ENCODE peak calls at places on chromosomes 1 and 21, in four cellular contexts. One of them, this sample, is unnamed.

GRCh38 chr1:107963601-107964396 is 1.2 kb downstream of the VAV3 start:
- DNase-seq in spleen: peak; percentile 89
- DNase-seq in astrocyte: no peak
- DNase-seq in ovary: no peak
- DNase-seq in this sample: no peak

GRCh38 chr21:43590220-43590619 is 69.1 kb downstream of the HSF2BP start:
- DNase-seq in spleen: no peak
- DNase-seq in astrocyte: peak; percentile 77
- DNase-seq in ovary: no peak
- DNase-seq in this sample: no peak

GRCh38 chr1:183279835-183280234 is 93.8 kb downstream of the LAMC2 start:
- DNase-seq in spleen: peak; percentile 90
- DNase-seq in astrocyte: peak; percentile 78
- DNase-seq in ovary: no peak
- DNase-seq in this sample: no peak

GRCh38 chr21:38042246-38042645 is 126.0 kb upstream of the KCNJ6 start:
- DNase-seq in spleen: no peak
- DNase-seq in astrocyte: no peak
- DNase-seq in ovary: no peak
- DNase-seq in this sample: no peak

GRCh38 chr1:169601096-169601881 is 15.0 kb upstream of the F5 start:
- DNase-seq in spleen: no peak
- DNase-seq in astrocyte: peak; percentile 10
- DNase-seq in ovary: no peak
- DNase-seq in this sample: no peak

GRCh38 chr1:6634278-6635052 is 9.8 kb downstream of the THAP3 start:
- DNase-seq in spleen: peak; percentile 82
- DNase-seq in astrocyte: no peak
- DNase-seq in ovary: peak; percentile 53
- DNase-seq in this sample: no peak

GRCh38 chr21:33644383-33645074 is 2.2 kb downstream of the ITSN1 start:
- DNase-seq in spleen: no peak
- DNase-seq in astrocyte: peak; percentile 60
- DNase-seq in ovary: no peak
- DNase-seq in this sample: no peak

GRCh38 chr1:66809736-66810326 is 8.8 kb upstream of the INSL5 start:
- DNase-seq in spleen: no peak
- DNase-seq in astrocyte: peak; percentile 45
- DNase-seq in ovary: no peak
- DNase-seq in this sample: no peak

GRCh38 chr1:44707112-44707881 is 23.7 kb downstream of the RNU5D-1 start:
- DNase-seq in spleen: peak; percentile 28
- DNase-seq in astrocyte: peak; percentile 94
- DNase-seq in ovary: no peak
- DNase-seq in this sample: peak; percentile 71

GRCh38 chr1:155177918-155178281 is 4.3 kb downstream of the TRIM46 start:
- DNase-seq in spleen: peak; percentile 72
- DNase-seq in astrocyte: no peak
- DNase-seq in ovary: peak; percentile 31
- DNase-seq in this sample: no peak

GRCh38 chr1:228786361-228787129 is 51.3 kb downstream of the RHOU start:
- DNase-seq in spleen: no peak
- DNase-seq in astrocyte: no peak
- DNase-seq in ovary: no peak
- DNase-seq in this sample: no peak

GRCh38 chr21:18147678-18148077 is 97.0 kb upstream of the CHODL start:
- DNase-seq in spleen: no peak
- DNase-seq in astrocyte: no peak
- DNase-seq in ovary: no peak
- DNase-seq in this sample: no peak

GRCh38 chr1:174815036-174815435 is 184.7 kb upstream of the CACYBP start:
- DNase-seq in spleen: no peak
- DNase-seq in astrocyte: peak; percentile 75
- DNase-seq in ovary: no peak
- DNase-seq in this sample: no peak

GRCh38 chr1:193584840-193585239 is 398.4 kb upstream of the B3GALT2 start:
- DNase-seq in spleen: no peak
- DNase-seq in astrocyte: no peak
- DNase-seq in ovary: no peak
- DNase-seq in this sample: no peak

GRCh38 chr1:204751883-204752687 is 66.5 kb upstream of the LRRN2 start:
- DNase-seq in spleen: no peak
- DNase-seq in astrocyte: no peak
- DNase-seq in ovary: no peak
- DNase-seq in this sample: no peak

GRCh38 chr21:42523211-42523610 is 9.6 kb downstream of the SLC37A1 start:
- DNase-seq in spleen: no peak
- DNase-seq in astrocyte: no peak
- DNase-seq in ovary: no peak
- DNase-seq in this sample: no peak

GRCh38 chr1:16127676-16128337 is 28.1 kb downstream of the EPHA2 start:
- DNase-seq in spleen: no peak
- DNase-seq in astrocyte: no peak
- DNase-seq in ovary: peak; percentile 25
- DNase-seq in this sample: no peak

GRCh38 chr1:16129921-16130543 is 25.8 kb downstream of the EPHA2 start:
- DNase-seq in spleen: no peak
- DNase-seq in astrocyte: no peak
- DNase-seq in ovary: no peak
- DNase-seq in this sample: no peak

GRCh38 chr1:16126738-16127515 is 28.9 kb downstream of the EPHA2 start:
- DNase-seq in spleen: peak; percentile 33
- DNase-seq in astrocyte: no peak
- DNase-seq in ovary: peak; percentile 10
- DNase-seq in this sample: no peak

GRCh38 chr1:16129316-16129715 is 26.6 kb downstream of the EPHA2 start:
- DNase-seq in spleen: no peak
- DNase-seq in astrocyte: no peak
- DNase-seq in ovary: no peak
- DNase-seq in this sample: no peak

DNA sequence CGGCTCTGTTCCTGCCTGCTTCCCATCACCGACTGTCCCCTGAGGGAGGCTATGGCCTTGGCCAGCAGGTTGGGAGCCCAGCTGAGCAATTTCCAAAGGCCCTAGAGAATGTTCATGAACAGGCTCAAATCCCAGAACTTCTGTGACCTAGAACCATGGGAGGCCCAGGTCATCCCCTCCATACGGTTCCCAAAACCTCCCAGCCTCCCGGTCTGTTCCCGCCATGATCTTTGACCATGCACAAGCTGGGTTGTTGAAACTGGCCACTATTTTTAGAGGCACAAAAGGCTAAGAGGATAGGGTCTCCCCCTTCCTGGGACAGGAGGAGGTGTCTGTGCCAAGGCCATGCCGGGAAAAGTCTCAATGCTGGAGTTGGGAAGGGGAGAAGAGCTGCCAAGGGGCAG is 27.5 kb downstream of the EPHA2 start:
- DNase-seq in spleen: no peak
- DNase-seq in astrocyte: no peak
- DNase-seq in ovary: peak; percentile 36
- DNase-seq in this sample: no peak
- H3K27me3 ChIP-seq in spleen: no peaks in the 10 kb centered on the region
- H3K27me3 ChIP-seq in astrocyte: no peaks in the 10 kb centered on the region
- H3K27me3 ChIP-seq in ovary: no peaks in the 10 kb centered on the region
- H3K27me3 ChIP-seq in this sample: no peaks in the 10 kb centered on the region

GRCh38 chr1:28028873-28029654 is 59.3 kb downstream of the EYA3 start:
- DNase-seq in spleen: no peak
- DNase-seq in astrocyte: peak; percentile 27
- DNase-seq in ovary: no peak
- DNase-seq in this sample: no peak

GRCh38 chr1:28027660-28028059 is 60.8 kb downstream of the EYA3 start:
- DNase-seq in spleen: no peak
- DNase-seq in astrocyte: no peak
- DNase-seq in ovary: no peak
- DNase-seq in this sample: no peak

GRCh38 chr1:28026329-28026728 is 62.1 kb downstream of the EYA3 start:
- DNase-seq in spleen: no peak
- DNase-seq in astrocyte: no peak
- DNase-seq in ovary: no peak
- DNase-seq in this sample: no peak

GRCh38 chr1:28031173-28031572 is 57.2 kb downstream of the EYA3 start:
- DNase-seq in spleen: no peak
- DNase-seq in astrocyte: no peak
- DNase-seq in ovary: no peak
- DNase-seq in this sample: no peak

GRCh38 chr1:28027238-28027637 is 61.2 kb downstream of the EYA3 start:
- DNase-seq in spleen: no peak
- DNase-seq in astrocyte: peak; percentile 22
- DNase-seq in ovary: no peak
- DNase-seq in this sample: no peak
- H3K27ac ChIP-seq in spleen: no peak overlapping the region
- H3K27ac ChIP-seq in astrocyte: no peak overlapping the region
- H3K27ac ChIP-seq in ovary: no peak overlapping the region
- H3K27ac ChIP-seq in this sample: no peak overlapping the region

GRCh38 chr1:3929122-3929521 is 29.1 kb upstream of the C1orf174 start:
- DNase-seq in spleen: no peak
- DNase-seq in astrocyte: no peak
- DNase-seq in ovary: no peak
- DNase-seq in this sample: no peak

GRCh38 chr1:3930696-3931309 is 30.7 kb upstream of the C1orf174 start:
- DNase-seq in spleen: no peak
- DNase-seq in astrocyte: no peak
- DNase-seq in ovary: no peak
- DNase-seq in this sample: no peak

GRCh38 chr1:3932156-3932555 is 32.1 kb upstream of the C1orf174 start:
- DNase-seq in spleen: no peak
- DNase-seq in astrocyte: no peak
- DNase-seq in ovary: no peak
- DNase-seq in this sample: no peak

GRCh38 chr1:3930282-3930681 is 30.2 kb upstream of the C1orf174 start:
- DNase-seq in spleen: no peak
- DNase-seq in astrocyte: no peak
- DNase-seq in ovary: no peak
- DNase-seq in this sample: no peak

GRCh38 chr1:3931310-3931700 is 31.2 kb upstream of the C1orf174 start:
- DNase-seq in spleen: no peak
- DNase-seq in astrocyte: no peak
- DNase-seq in ovary: no peak
- DNase-seq in this sample: no peak
- H3K27me3 ChIP-seq in spleen: no peaks in the 10 kb centered on the region
- H3K27me3 ChIP-seq in astrocyte: no peaks in the 10 kb centered on the region
- H3K27me3 ChIP-seq in ovary: no peaks in the 10 kb centered on the region
- H3K27me3 ChIP-seq in this sample: no peaks in the 10 kb centered on the region

GRCh38 chr1:1827089-1827433 is 48.8 kb upstream of the NADK start:
- DNase-seq in spleen: peak; percentile 17
- DNase-seq in astrocyte: no peak
- DNase-seq in ovary: no peak
- DNase-seq in this sample: no peak
- H3K27ac ChIP-seq in spleen: no peak overlapping the region
- H3K27ac ChIP-seq in astrocyte: peak overlapping the region; percentile 57
- H3K27ac ChIP-seq in ovary: no peak overlapping the region
- H3K27ac ChIP-seq in this sample: peak overlapping the region; percentile 39

DNA sequence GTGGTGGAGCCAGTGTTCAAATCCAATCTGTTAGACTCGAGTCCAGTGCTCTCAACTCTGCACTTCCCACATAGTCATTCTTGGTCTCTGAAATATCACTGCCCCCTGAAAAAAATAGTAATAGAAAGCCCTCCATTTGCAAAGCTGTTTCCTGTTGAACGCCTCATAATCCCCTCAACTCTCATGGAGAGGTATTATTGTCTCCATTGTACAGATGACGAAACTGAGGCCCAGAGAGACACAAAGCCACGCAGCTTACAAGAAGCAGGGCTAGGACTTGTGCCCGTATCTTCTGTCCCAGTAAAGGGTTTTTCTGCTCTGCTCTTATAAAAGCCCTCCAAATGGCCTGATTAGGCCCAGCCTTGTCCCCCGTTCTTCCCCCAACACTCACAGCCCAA is 6.2 kb upstream of the ARHGEF19 start:
- DNase-seq in spleen: no peak
- DNase-seq in astrocyte: no peak
- DNase-seq in ovary: no peak
- DNase-seq in this sample: no peak
- H3K27me3 ChIP-seq in spleen: no peaks in the 10 kb centered on the region
- H3K27me3 ChIP-seq in astrocyte: no peaks in the 10 kb centered on the region
- H3K27me3 ChIP-seq in ovary: no peaks in the 10 kb centered on the region
- H3K27me3 ChIP-seq in this sample: peaks cover 5% of the 10 kb centered on the region

GRCh38 chr21:32360401-32360981 is 32.3 kb downstream of the URB1 start:
- DNase-seq in spleen: no peak
- DNase-seq in astrocyte: no peak
- DNase-seq in ovary: no peak
- DNase-seq in this sample: no peak
- H3K27ac ChIP-seq in spleen: no peak overlapping the region
- H3K27ac ChIP-seq in astrocyte: no peak overlapping the region
- H3K27ac ChIP-seq in ovary: no peak overlapping the region
- H3K27ac ChIP-seq in this sample: no peak overlapping the region

DNA sequence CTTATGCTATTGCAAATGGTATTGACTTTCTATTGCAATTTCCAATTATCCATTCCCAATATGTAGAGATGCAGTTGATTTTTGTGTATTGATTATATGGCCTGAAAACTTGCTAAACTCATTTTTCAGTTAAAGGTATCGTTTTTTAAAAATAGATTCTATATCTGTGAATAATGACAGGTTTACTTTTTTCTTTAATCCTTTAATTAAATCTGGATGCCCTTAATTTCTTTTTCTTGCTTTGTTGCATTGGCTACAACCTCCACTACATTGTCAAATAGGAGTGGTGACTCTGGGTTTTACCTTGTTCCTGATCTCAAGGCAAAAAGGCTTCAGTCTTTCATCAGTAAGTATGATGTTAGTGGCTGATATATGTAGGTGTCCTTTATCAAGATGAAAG is 522.4 kb downstream of the MATN1 start:
- DNase-seq in spleen: no peak
- DNase-seq in astrocyte: no peak
- DNase-seq in ovary: no peak
- DNase-seq in this sample: no peak
- H3K27me3 ChIP-seq in spleen: no peaks in the 10 kb centered on the region
- H3K27me3 ChIP-seq in astrocyte: no peaks in the 10 kb centered on the region
- H3K27me3 ChIP-seq in ovary: no peaks in the 10 kb centered on the region
- H3K27me3 ChIP-seq in this sample: peaks cover 3% of the 10 kb centered on the region

GRCh38 chr1:76140227-76140626 is 65.7 kb downstream of the ST6GALNAC3 start:
- DNase-seq in spleen: no peak
- DNase-seq in astrocyte: no peak
- DNase-seq in ovary: no peak
- DNase-seq in this sample: no peak
- H3K27ac ChIP-seq in spleen: peak overlapping the region; percentile 30
- H3K27ac ChIP-seq in astrocyte: no peak overlapping the region
- H3K27ac ChIP-seq in ovary: no peak overlapping the region
- H3K27ac ChIP-seq in this sample: no peak overlapping the region

DNA sequence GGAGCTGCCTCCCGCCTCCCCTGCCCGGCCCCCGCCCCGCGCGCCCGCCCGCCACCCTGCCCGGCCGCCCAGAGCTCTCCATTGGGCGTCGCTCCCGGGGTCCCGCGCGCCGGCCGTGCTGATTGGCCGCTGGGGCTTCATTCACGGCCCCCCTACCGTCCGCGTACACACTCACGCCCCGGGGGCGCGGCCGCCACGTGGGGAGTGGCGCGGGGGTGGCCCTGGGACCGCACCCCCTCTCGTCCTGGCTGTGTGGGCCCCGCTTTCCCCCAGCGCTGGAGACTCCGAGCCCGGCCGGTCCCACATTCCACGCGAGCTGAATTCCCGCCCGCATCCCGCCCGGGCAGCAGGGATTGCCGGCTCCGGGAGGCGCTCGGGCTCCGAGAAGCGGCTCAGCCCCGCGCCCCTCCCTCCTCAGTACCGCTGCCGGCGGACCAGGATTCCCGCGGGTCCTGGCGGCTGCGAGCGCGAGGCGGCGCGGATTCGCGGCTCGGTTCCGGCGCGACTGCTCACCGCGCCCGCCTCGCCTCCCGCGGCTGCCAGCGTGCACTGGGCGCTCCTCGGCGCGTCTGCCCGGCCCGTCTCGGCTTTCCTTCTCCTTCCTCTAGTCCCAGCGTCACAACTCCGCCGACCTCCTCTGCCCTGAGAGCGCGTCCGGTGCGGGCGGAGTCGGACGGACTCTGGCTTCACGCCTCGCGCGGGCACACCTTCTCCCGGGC is 450 bp upstream of the POU3F1 start:
- DNase-seq in spleen: peak; percentile 93
- DNase-seq in astrocyte: peak; percentile 69
- DNase-seq in ovary: peak; percentile 90
- DNase-seq in this sample: no peak
- H3K27me3 ChIP-seq in spleen: peaks cover 52% of the 10 kb centered on the region
- H3K27me3 ChIP-seq in astrocyte: peaks cover 30% of the 10 kb centered on the region
- H3K27me3 ChIP-seq in ovary: peaks cover 4% of the 10 kb centered on the region
- H3K27me3 ChIP-seq in this sample: peaks cover 66% of the 10 kb centered on the region